ENCODE peak calls at places on chromosome 13, in four cellular contexts. One of them, this sample, is unnamed.

GRCh38 chr13:113922412-113923118 is 51.3 kb downstream of the C13orf46 start:
- DNase-seq in stimulated activated CD8-positive, alpha-beta memory T cell treated with anti-CD3 and anti-CD28 coated beads, Interleukin-7, amount 100 ng/mL, for 1 hour: no peak
- DNase-seq in BJ: no peak
- DNase-seq in caudate nucleus: no peak
- DNase-seq in this sample: no peak

GRCh38 chr13:83827338-83827737 is 54.9 kb downstream of the SLITRK1 start:
- DNase-seq in caudate nucleus: no peak
- DNase-seq in BJ: no peak
- DNase-seq in stimulated activated CD8-positive, alpha-beta memory T cell treated with anti-CD3 and anti-CD28 coated beads, Interleukin-7, amount 100 ng/mL, for 1 hour: no peak
- DNase-seq in this sample: no peak

GRCh38 chr13:80109313-80109712 is 231.6 kb downstream of the SPRY2 start:
- DNase-seq in stimulated activated CD8-positive, alpha-beta memory T cell treated with anti-CD3 and anti-CD28 coated beads, Interleukin-7, amount 100 ng/mL, for 1 hour: no peak
- DNase-seq in caudate nucleus: no peak
- DNase-seq in BJ: no peak
- DNase-seq in this sample: no peak

GRCh38 chr13:66926851-66927524 is 303.1 kb downstream of the PCDH9 start:
- DNase-seq in stimulated activated CD8-positive, alpha-beta memory T cell treated with anti-CD3 and anti-CD28 coated beads, Interleukin-7, amount 100 ng/mL, for 1 hour: no peak
- DNase-seq in BJ: no peak
- DNase-seq in caudate nucleus: no peak
- DNase-seq in this sample: no peak

GRCh38 chr13:38684714-38685113 is 2.2 kb upstream of the FREM2 start:
- DNase-seq in caudate nucleus: no peak
- DNase-seq in stimulated activated CD8-positive, alpha-beta memory T cell treated with anti-CD3 and anti-CD28 coated beads, Interleukin-7, amount 100 ng/mL, for 1 hour: no peak
- DNase-seq in BJ: no peak
- DNase-seq in this sample: no peak

GRCh38 chr13:24228852-24229458 is 68.4 kb downstream of the SPATA13 start:
- DNase-seq in stimulated activated CD8-positive, alpha-beta memory T cell treated with anti-CD3 and anti-CD28 coated beads, Interleukin-7, amount 100 ng/mL, for 1 hour: no peak
- DNase-seq in BJ: no peak
- DNase-seq in caudate nucleus: no peak
- DNase-seq in this sample: no peak

GRCh38 chr13:53197424-53197823 is 168.8 kb downstream of the OLFM4 start:
- DNase-seq in stimulated activated CD8-positive, alpha-beta memory T cell treated with anti-CD3 and anti-CD28 coated beads, Interleukin-7, amount 100 ng/mL, for 1 hour: no peak
- DNase-seq in BJ: no peak
- DNase-seq in caudate nucleus: no peak
- DNase-seq in this sample: no peak

GRCh38 chr13:61142506-61142905 is 273.1 kb downstream of the PCDH20 start:
- DNase-seq in stimulated activated CD8-positive, alpha-beta memory T cell treated with anti-CD3 and anti-CD28 coated beads, Interleukin-7, amount 100 ng/mL, for 1 hour: no peak
- DNase-seq in BJ: no peak
- DNase-seq in caudate nucleus: no peak
- DNase-seq in this sample: no peak

GRCh38 chr13:49240017-49240416 is 7.7 kb upstream of the CDADC1 start:
- DNase-seq in BJ: no peak
- DNase-seq in caudate nucleus: no peak
- DNase-seq in stimulated activated CD8-positive, alpha-beta memory T cell treated with anti-CD3 and anti-CD28 coated beads, Interleukin-7, amount 100 ng/mL, for 1 hour: no peak
- DNase-seq in this sample: no peak

GRCh38 chr13:109868583-109869311 is 82.4 kb upstream of the IRS2 start:
- DNase-seq in stimulated activated CD8-positive, alpha-beta memory T cell treated with anti-CD3 and anti-CD28 coated beads, Interleukin-7, amount 100 ng/mL, for 1 hour: no peak
- DNase-seq in BJ: no peak
- DNase-seq in caudate nucleus: no peak
- DNase-seq in this sample: no peak